ENCODE peak calls at places on chromosomes 5 and 9, in six cellular contexts. One of them, this sample, is unnamed.

GRCh38 chr5:126829098-126829497 is 52.2 kb downstream of the LMNB1 start:
- DNase-seq in iPS-NIHi11: no peak
- DNase-seq in nephron progenitor cell: no peak
- DNase-seq in lower leg skin: no peak
- DNase-seq in fibroblast of mammary gland: no peak
- DNase-seq in hippocampal formation: no peak
- DNase-seq in this sample: no peak

GRCh38 chr9:12739014-12739413 is 35.8 kb upstream of the LURAP1L start:
- DNase-seq in iPS-NIHi11: no peak
- DNase-seq in nephron progenitor cell: no peak
- DNase-seq in lower leg skin: no peak
- DNase-seq in fibroblast of mammary gland: no peak
- DNase-seq in hippocampal formation: no peak
- DNase-seq in this sample: no peak

GRCh38 chr5:174425271-174425963 is 299.0 kb upstream of the MSX2 start:
- DNase-seq in iPS-NIHi11: no peak
- DNase-seq in nephron progenitor cell: no peak
- DNase-seq in lower leg skin: no peak
- DNase-seq in fibroblast of mammary gland: no peak
- DNase-seq in hippocampal formation: no peak
- DNase-seq in this sample: no peak

GRCh38 chr5:96565843-96566242 is 96.3 kb upstream of the CAST start:
- DNase-seq in iPS-NIHi11: no peak
- DNase-seq in nephron progenitor cell: no peak
- DNase-seq in lower leg skin: no peak
- DNase-seq in fibroblast of mammary gland: peak
- DNase-seq in hippocampal formation: no peak
- DNase-seq in this sample: no peak

GRCh38 chr9:70315389-70315788 is 56.6 kb downstream of the SMC5 start:
- DNase-seq in iPS-NIHi11: no peak
- DNase-seq in nephron progenitor cell: no peak
- DNase-seq in lower leg skin: no peak
- DNase-seq in fibroblast of mammary gland: peak
- DNase-seq in hippocampal formation: no peak
- DNase-seq in this sample: no peak

GRCh38 chr5:170151105-170151831 is 45.6 kb downstream of the FOXI1 start:
- DNase-seq in iPS-NIHi11: peak
- DNase-seq in nephron progenitor cell: peak
- DNase-seq in lower leg skin: peak
- DNase-seq in fibroblast of mammary gland: peak
- DNase-seq in hippocampal formation: no peak
- DNase-seq in this sample: no peak

GRCh38 chr5:146344155-146345118 is 5.8 kb downstream of the POU4F3 start:
- DNase-seq in iPS-NIHi11: peak
- DNase-seq in nephron progenitor cell: peak
- DNase-seq in lower leg skin: no peak
- DNase-seq in fibroblast of mammary gland: no peak
- DNase-seq in hippocampal formation: no peak
- DNase-seq in this sample: no peak

GRCh38 chr9:91386765-91387164 is 25.0 kb upstream of the AUH start:
- DNase-seq in iPS-NIHi11: no peak
- DNase-seq in nephron progenitor cell: no peak
- DNase-seq in lower leg skin: no peak
- DNase-seq in fibroblast of mammary gland: no peak
- DNase-seq in hippocampal formation: no peak
- DNase-seq in this sample: no peak

GRCh38 chr5:140806834-140807775 is at the start of gene PCDHA4:
- DNase-seq in iPS-NIHi11: peak
- DNase-seq in nephron progenitor cell: peak
- DNase-seq in lower leg skin: peak
- DNase-seq in fibroblast of mammary gland: peak
- DNase-seq in hippocampal formation: peak
- DNase-seq in this sample: peak

GRCh38 chr5:10442581-10442980 is 902 bp downstream of the ROPN1L start:
- DNase-seq in iPS-NIHi11: no peak
- DNase-seq in nephron progenitor cell: no peak
- DNase-seq in lower leg skin: no peak
- DNase-seq in fibroblast of mammary gland: peak
- DNase-seq in hippocampal formation: no peak
- DNase-seq in this sample: no peak

GRCh38 chr5:14110680-14111079 is 32.5 kb upstream of the TRIO start:
- DNase-seq in iPS-NIHi11: no peak
- DNase-seq in nephron progenitor cell: no peak
- DNase-seq in lower leg skin: no peak
- DNase-seq in fibroblast of mammary gland: peak
- DNase-seq in hippocampal formation: no peak
- DNase-seq in this sample: no peak

GRCh38 chr9:114742947-114743346 is 61.0 kb upstream of the TEX48 start:
- DNase-seq in iPS-NIHi11: no peak
- DNase-seq in nephron progenitor cell: no peak
- DNase-seq in lower leg skin: no peak
- DNase-seq in fibroblast of mammary gland: no peak
- DNase-seq in hippocampal formation: no peak
- DNase-seq in this sample: no peak

GRCh38 chr9:123310551-123311249 is 42.3 kb upstream of the STRBP start:
- DNase-seq in iPS-NIHi11: no peak
- DNase-seq in nephron progenitor cell: no peak
- DNase-seq in lower leg skin: peak
- DNase-seq in fibroblast of mammary gland: no peak
- DNase-seq in hippocampal formation: no peak
- DNase-seq in this sample: no peak

GRCh38 chr9:112341741-112342140 is 8.3 kb upstream of the PTBP3 start:
- DNase-seq in iPS-NIHi11: no peak
- DNase-seq in nephron progenitor cell: no peak
- DNase-seq in lower leg skin: no peak
- DNase-seq in fibroblast of mammary gland: no peak
- DNase-seq in hippocampal formation: no peak
- DNase-seq in this sample: no peak

GRCh38 chr5:54171645-54172384 is 138.6 kb downstream of the ARL15 start:
- DNase-seq in iPS-NIHi11: no peak
- DNase-seq in nephron progenitor cell: no peak
- DNase-seq in lower leg skin: no peak
- DNase-seq in fibroblast of mammary gland: peak
- DNase-seq in hippocampal formation: no peak
- DNase-seq in this sample: no peak

GRCh38 chr5:88660326-88660946 is 222.5 kb downstream of the MEF2C start:
- DNase-seq in iPS-NIHi11: peak
- DNase-seq in nephron progenitor cell: no peak
- DNase-seq in lower leg skin: no peak
- DNase-seq in fibroblast of mammary gland: peak
- DNase-seq in hippocampal formation: no peak
- DNase-seq in this sample: no peak

GRCh38 chr9:137067860-137068538 is 2.4 kb downstream of the SAPCD2 start:
- DNase-seq in iPS-NIHi11: peak
- DNase-seq in nephron progenitor cell: peak
- DNase-seq in lower leg skin: peak
- DNase-seq in fibroblast of mammary gland: peak
- DNase-seq in hippocampal formation: peak
- DNase-seq in this sample: peak

GRCh38 chr5:111364992-111365391 is 140.8 kb downstream of the CAMK4 start:
- DNase-seq in iPS-NIHi11: peak
- DNase-seq in nephron progenitor cell: peak
- DNase-seq in lower leg skin: no peak
- DNase-seq in fibroblast of mammary gland: peak
- DNase-seq in hippocampal formation: no peak
- DNase-seq in this sample: no peak

GRCh38 chr9:72139233-72139632 is 10.0 kb upstream of the GDA start:
- DNase-seq in iPS-NIHi11: no peak
- DNase-seq in nephron progenitor cell: no peak
- DNase-seq in lower leg skin: no peak
- DNase-seq in fibroblast of mammary gland: no peak
- DNase-seq in hippocampal formation: no peak
- DNase-seq in this sample: no peak

GRCh38 chr9:105681724-105682123 is 12.6 kb upstream of the TMEM38B start:
- DNase-seq in iPS-NIHi11: no peak
- DNase-seq in nephron progenitor cell: no peak
- DNase-seq in lower leg skin: no peak
- DNase-seq in fibroblast of mammary gland: peak
- DNase-seq in hippocampal formation: no peak
- DNase-seq in this sample: no peak

GRCh38 chr5:3394877-3395599 is 200.6 kb upstream of the IRX1 start:
- DNase-seq in iPS-NIHi11: peak
- DNase-seq in nephron progenitor cell: no peak
- DNase-seq in lower leg skin: no peak
- DNase-seq in fibroblast of mammary gland: no peak
- DNase-seq in hippocampal formation: no peak
- DNase-seq in this sample: no peak

GRCh38 chr9:125932012-125932411 is 184.8 kb downstream of the PBX3 start:
- DNase-seq in iPS-NIHi11: peak
- DNase-seq in nephron progenitor cell: no peak
- DNase-seq in lower leg skin: no peak
- DNase-seq in fibroblast of mammary gland: peak
- DNase-seq in hippocampal formation: peak
- DNase-seq in this sample: no peak

GRCh38 chr5:5132896-5133295 is 7.2 kb upstream of the ADAMTS16 start:
- DNase-seq in iPS-NIHi11: no peak
- DNase-seq in nephron progenitor cell: no peak
- DNase-seq in lower leg skin: no peak
- DNase-seq in fibroblast of mammary gland: no peak
- DNase-seq in hippocampal formation: no peak
- DNase-seq in this sample: no peak

GRCh38 chr9:107169796-107170195 is 113.3 kb upstream of the RAD23B start:
- DNase-seq in iPS-NIHi11: no peak
- DNase-seq in nephron progenitor cell: no peak
- DNase-seq in lower leg skin: no peak
- DNase-seq in fibroblast of mammary gland: peak
- DNase-seq in hippocampal formation: no peak
- DNase-seq in this sample: no peak

GRCh38 chr5:119287547-119288073 is 68.2 kb upstream of the TNFAIP8 start:
- DNase-seq in iPS-NIHi11: no peak
- DNase-seq in nephron progenitor cell: no peak
- DNase-seq in lower leg skin: no peak
- DNase-seq in fibroblast of mammary gland: no peak
- DNase-seq in hippocampal formation: no peak
- DNase-seq in this sample: no peak

GRCh38 chr9:2620876-2621677 is 510 bp upstream of the VLDLR start:
- DNase-seq in iPS-NIHi11: peak
- DNase-seq in nephron progenitor cell: peak
- DNase-seq in lower leg skin: peak
- DNase-seq in fibroblast of mammary gland: peak
- DNase-seq in hippocampal formation: peak
- DNase-seq in this sample: peak

GRCh38 chr5:134997015-134997414 is 29.3 kb downstream of the CATSPER3 start:
- DNase-seq in iPS-NIHi11: no peak
- DNase-seq in nephron progenitor cell: no peak
- DNase-seq in lower leg skin: no peak
- DNase-seq in fibroblast of mammary gland: no peak
- DNase-seq in hippocampal formation: no peak
- DNase-seq in this sample: no peak

GRCh38 chr9:82117528-82117927 is 129.0 kb downstream of the SPATA31D1 start:
- DNase-seq in iPS-NIHi11: no peak
- DNase-seq in nephron progenitor cell: no peak
- DNase-seq in lower leg skin: no peak
- DNase-seq in fibroblast of mammary gland: no peak
- DNase-seq in hippocampal formation: peak
- DNase-seq in this sample: no peak

GRCh38 chr5:56712895-56713565 is 102.3 kb upstream of the MAP3K1 start:
- DNase-seq in iPS-NIHi11: no peak
- DNase-seq in nephron progenitor cell: no peak
- DNase-seq in lower leg skin: no peak
- DNase-seq in fibroblast of mammary gland: no peak
- DNase-seq in hippocampal formation: no peak
- DNase-seq in this sample: no peak

GRCh38 chr9:106718996-106719395 is 144.0 kb upstream of the ZNF462 start:
- DNase-seq in iPS-NIHi11: no peak
- DNase-seq in nephron progenitor cell: no peak
- DNase-seq in lower leg skin: no peak
- DNase-seq in fibroblast of mammary gland: peak
- DNase-seq in hippocampal formation: no peak
- DNase-seq in this sample: no peak

GRCh38 chr5:167688331-167688730 is 603.1 kb upstream of the WWC1 start:
- DNase-seq in iPS-NIHi11: no peak
- DNase-seq in nephron progenitor cell: no peak
- DNase-seq in lower leg skin: no peak
- DNase-seq in fibroblast of mammary gland: peak
- DNase-seq in hippocampal formation: no peak
- DNase-seq in this sample: no peak

GRCh38 chr5:105506692-105507277 is 1944.2 kb upstream of the NUDT12 start:
- DNase-seq in iPS-NIHi11: peak
- DNase-seq in nephron progenitor cell: peak
- DNase-seq in lower leg skin: no peak
- DNase-seq in fibroblast of mammary gland: no peak
- DNase-seq in hippocampal formation: no peak
- DNase-seq in this sample: no peak

GRCh38 chr5:164433471-164433870 is 928.1 kb downstream of the MAT2B start:
- DNase-seq in iPS-NIHi11: no peak
- DNase-seq in nephron progenitor cell: no peak
- DNase-seq in lower leg skin: no peak
- DNase-seq in fibroblast of mammary gland: no peak
- DNase-seq in hippocampal formation: no peak
- DNase-seq in this sample: no peak